ENCODE peak calls at places on chromosomes 2 and 18, in ten cellular contexts. F, Z, D, E, S, B, V, P, T and R are unnamed samples.

GRCh38 chr2:62505649-62506420 is at the start of gene TMEM17:
- DNase-seq in F (peak), Z (peak), D (peak), E (peak), S (peak), B (peak), V (peak), P (peak), T (peak), R (peak)

GRCh38 chr18:6920099-6920955 is 190.8 kb downstream of the ARHGAP28 start:
- DNase-seq in F (peak), Z (peak), D (peak), E (peak), S (peak), B (no peak), V (no peak), P (peak), T (peak), R (peak)

GRCh38 chr2:65999790-66000189 is 435.1 kb upstream of the MEIS1 start:
- DNase-seq in F (no peak), Z (no peak), D (no peak), E (no peak), S (no peak), B (no peak), V (no peak), P (no peak), T (no peak), R (no peak)

GRCh38 chr18:77103181-77103875 is 29.3 kb downstream of the MBP start:
- DNase-seq in F (peak), Z (peak), D (no peak), E (peak), S (no peak), B (no peak), V (peak), P (peak), T (no peak), R (peak)

GRCh38 chr18:9513971-9514512 is 38.7 kb downstream of the RALBP1 start:
- DNase-seq in F (peak), Z (peak), D (no peak), E (peak), S (no peak), B (no peak), V (no peak), P (peak), T (no peak), R (peak)

GRCh38 chr2:106314427-106314826 is 120.3 kb upstream of the UXS1 start:
- DNase-seq in F (no peak), Z (no peak), D (no peak), E (no peak), S (no peak), B (no peak), V (no peak), P (no peak), T (no peak), R (no peak)

GRCh38 chr18:70296289-70296688 is 7.4 kb downstream of the SOCS6 start:
- DNase-seq in F (no peak), Z (no peak), D (no peak), E (no peak), S (no peak), B (no peak), V (no peak), P (no peak), T (peak), R (no peak)

GRCh38 chr2:191539068-191539467 is 138.9 kb upstream of the NABP1 start:
- DNase-seq in F (peak), Z (peak), D (no peak), E (no peak), S (peak), B (no peak), V (no peak), P (peak), T (peak), R (peak)

GRCh38 chr2:109264595-109265328 is 135.8 kb downstream of the SH3RF3 start:
- DNase-seq in F (peak), Z (peak), D (no peak), E (peak), S (no peak), B (peak), V (no peak), P (peak), T (no peak), R (peak)

GRCh38 chr2:216693414-216694100 is 1.8 kb downstream of the IGFBP5 start:
- DNase-seq in F (no peak), Z (no peak), D (no peak), E (no peak), S (peak), B (no peak), V (no peak), P (no peak), T (no peak), R (no peak)

GRCh38 chr2:9814129-9814868 is 29.0 kb upstream of the TAF1B start:
- DNase-seq in F (no peak), Z (no peak), D (no peak), E (no peak), S (no peak), B (no peak), V (peak), P (no peak), T (no peak), R (no peak)

GRCh38 chr2:236833501-236834186 is 252.0 kb upstream of the COPS8 start:
- DNase-seq in F (peak), Z (peak), D (no peak), E (no peak), S (no peak), B (no peak), V (no peak), P (no peak), T (no peak), R (peak)

GRCh38 chr2:64854773-64855237 is 134.4 kb upstream of the SLC1A4 start:
- DNase-seq in F (peak), Z (peak), D (no peak), E (peak), S (no peak), B (no peak), V (no peak), P (no peak), T (no peak), R (peak)

GRCh38 chr2:39683022-39683699 is 17.4 kb downstream of the TMEM178A start:
- DNase-seq in F (no peak), Z (no peak), D (no peak), E (no peak), S (no peak), B (no peak), V (no peak), P (no peak), T (no peak), R (no peak)

GRCh38 chr2:85503611-85504433 is 35.1 kb upstream of the MAT2A start:
- DNase-seq in F (peak), Z (peak), D (peak), E (peak), S (no peak), B (no peak), V (no peak), P (peak), T (peak), R (peak)

GRCh38 chr2:43605079-43605655 is 9.3 kb upstream of the THADA start:
- DNase-seq in F (peak), Z (peak), D (peak), E (peak), S (peak), B (no peak), V (no peak), P (peak), T (peak), R (peak)

GRCh38 chr2:203240491-203240890 is 1.7 kb downstream of the CYP20A1 start:
- DNase-seq in F (no peak), Z (no peak), D (no peak), E (no peak), S (no peak), B (no peak), V (no peak), P (no peak), T (no peak), R (no peak)

GRCh38 chr2:221517362-221518121 is 54.6 kb downstream of the EPHA4 start:
- DNase-seq in F (peak), Z (peak), D (peak), E (peak), S (no peak), B (peak), V (peak), P (peak), T (no peak), R (peak)

GRCh38 chr2:145800201-145801091 is 1280.5 kb upstream of the ZEB2 start:
- DNase-seq in F (no peak), Z (no peak), D (no peak), E (no peak), S (no peak), B (no peak), V (no peak), P (peak), T (no peak), R (peak)

GRCh38 chr2:114049280-114049679 is 159.4 kb downstream of the ACTR3 start:
- DNase-seq in F (no peak), Z (no peak), D (no peak), E (no peak), S (no peak), B (no peak), V (no peak), P (no peak), T (no peak), R (no peak)

GRCh38 chr18:43780782-43781340 is 503.6 kb upstream of the SYT4 start:
- DNase-seq in F (peak), Z (peak), D (no peak), E (peak), S (no peak), B (no peak), V (no peak), P (peak), T (no peak), R (peak)

GRCh38 chr2:136115183-136115751 is 2.7 kb downstream of the CXCR4 start:
- DNase-seq in F (no peak), Z (no peak), D (no peak), E (no peak), S (no peak), B (no peak), V (no peak), P (no peak), T (no peak), R (no peak)
- H3K4me3 ChIP-seq in F (no peak), Z (no peak), D (no peak), E (no peak), S (no peak), B (no peak), V (no peak), P (no peak), T (no peak), R (no peak)

GRCh38 chr2:72222829-72223564 is 75.3 kb upstream of the CYP26B1 start:
- DNase-seq in F (peak), Z (peak), D (peak), E (peak), S (no peak), B (no peak), V (no peak), P (peak), T (no peak), R (peak)

GRCh38 chr2:72214429-72215143 is 66.9 kb upstream of the CYP26B1 start:
- DNase-seq in F (peak), Z (peak), D (no peak), E (peak), S (no peak), B (no peak), V (no peak), P (peak), T (no peak), R (peak)

GRCh38 chr2:72220170-72220569 is 72.5 kb upstream of the CYP26B1 start:
- DNase-seq in F (no peak), Z (no peak), D (no peak), E (no peak), S (peak), B (no peak), V (no peak), P (no peak), T (peak), R (no peak)
- TF ChIP-seq CTCF in F (no peak), Z (peak), D (peak), E (peak), S (peak), B (no peak), V (no peak), P (peak), T (peak), R (peak)

GRCh38 chr2:160970052-160970846 is 190.0 kb upstream of the TANK start:
- DNase-seq in F (peak), Z (peak), D (peak), E (peak), S (peak), B (no peak), V (no peak), P (peak), T (peak), R (peak)
- H3K4me3 ChIP-seq in F (no peak), Z (no peak), D (no peak), E (no peak), S (no peak), B (peak), V (peak), P (no peak), T (no peak), R (peak)

DNA sequence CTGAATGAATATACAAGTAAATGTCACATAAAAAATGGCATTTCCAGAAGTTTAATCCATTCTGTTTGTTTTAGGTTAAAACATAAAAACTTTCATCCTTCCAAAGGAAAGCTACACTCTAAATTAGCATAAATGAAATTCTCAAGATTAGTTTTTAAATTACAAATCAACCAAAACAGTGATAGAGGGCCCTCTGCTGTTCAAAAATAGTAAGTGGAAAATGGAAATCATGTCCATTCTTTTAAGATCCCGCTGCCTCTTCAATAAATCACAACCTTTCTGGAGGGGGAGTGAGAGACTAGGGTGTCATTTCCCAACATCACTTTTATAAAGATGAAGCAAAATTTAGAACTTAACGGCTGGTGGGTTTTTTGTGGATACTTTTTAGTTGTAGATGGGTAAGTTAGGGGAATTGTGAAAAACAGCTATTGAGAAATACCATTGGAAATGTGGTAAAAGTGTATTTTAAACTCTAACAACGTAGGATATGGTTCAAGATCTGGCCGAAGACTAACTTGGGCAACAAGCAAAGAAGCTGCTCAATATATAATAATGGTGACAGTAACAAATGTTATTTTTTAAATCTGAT is 1.7 kb downstream of the DNAH7 start:
- DNase-seq in F (peak), Z (peak), D (no peak), E (peak), S (peak), B (no peak), V (no peak), P (peak), T (no peak), R (peak)
- TF ChIP-seq CTCF in F (peak), Z (peak), D (peak), E (peak), S (peak), B (peak), V (peak), P (peak), T (peak), R (peak)

DNA sequence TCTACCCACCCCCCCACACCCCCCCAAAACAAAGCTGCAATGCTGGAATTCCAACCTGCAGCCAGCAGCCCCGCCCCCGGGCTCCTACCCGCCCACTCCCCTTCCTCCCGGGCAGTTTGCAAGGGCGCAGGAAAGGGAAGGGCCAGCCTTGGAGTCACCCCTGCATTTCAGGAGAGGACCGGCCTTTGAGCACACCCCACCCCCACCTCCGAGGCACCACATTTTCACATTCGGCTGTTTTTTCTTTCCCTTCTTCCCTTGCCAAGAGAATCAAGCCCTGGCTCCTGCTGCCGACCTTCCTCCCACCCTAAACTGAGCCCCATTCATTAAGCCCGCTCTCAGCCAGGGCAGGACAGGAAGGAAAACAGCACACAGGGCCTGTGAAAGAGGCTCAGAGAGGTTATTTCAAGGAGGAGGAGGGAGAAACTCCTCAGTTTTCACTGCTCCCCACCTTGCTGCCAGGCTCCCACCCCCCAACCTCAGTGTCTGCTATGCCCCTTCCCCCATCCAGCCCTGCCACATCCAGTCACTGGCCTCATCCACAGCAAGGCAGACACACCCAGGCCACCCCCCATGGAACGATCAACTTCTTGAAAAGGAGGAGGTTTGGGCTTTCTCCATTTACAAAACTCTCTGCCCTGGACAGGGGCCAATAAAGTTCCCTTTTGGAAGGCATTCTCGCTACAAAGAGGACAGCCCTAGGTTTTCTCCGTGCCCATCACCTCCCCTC is 11.2 kb downstream of the SMAD7 start:
- DNase-seq in F (peak), Z (no peak), D (no peak), E (no peak), S (peak), B (no peak), V (no peak), P (peak), T (no peak), R (peak)
- H3K4me3 ChIP-seq in F (peak), Z (no peak), D (no peak), E (peak), S (peak), B (peak), V (peak), P (peak), T (no peak), R (peak)

GRCh38 chr2:176814274-176814673 is 398.3 kb upstream of the HNRNPA3 start:
- DNase-seq in F (no peak), Z (no peak), D (no peak), E (no peak), S (no peak), B (no peak), V (no peak), P (no peak), T (no peak), R (no peak)

GRCh38 chr2:176814740-176815367 is 397.7 kb upstream of the HNRNPA3 start:
- DNase-seq in F (peak), Z (peak), D (no peak), E (peak), S (peak), B (no peak), V (no peak), P (peak), T (no peak), R (peak)

GRCh38 chr2:176818653-176819052 is 393.9 kb upstream of the HNRNPA3 start:
- DNase-seq in F (no peak), Z (no peak), D (no peak), E (no peak), S (peak), B (no peak), V (no peak), P (no peak), T (no peak), R (no peak)

GRCh38 chr2:176813526-176814179 is 398.9 kb upstream of the HNRNPA3 start:
- DNase-seq in F (no peak), Z (no peak), D (no peak), E (no peak), S (peak), B (no peak), V (no peak), P (no peak), T (no peak), R (no peak)

DNA sequence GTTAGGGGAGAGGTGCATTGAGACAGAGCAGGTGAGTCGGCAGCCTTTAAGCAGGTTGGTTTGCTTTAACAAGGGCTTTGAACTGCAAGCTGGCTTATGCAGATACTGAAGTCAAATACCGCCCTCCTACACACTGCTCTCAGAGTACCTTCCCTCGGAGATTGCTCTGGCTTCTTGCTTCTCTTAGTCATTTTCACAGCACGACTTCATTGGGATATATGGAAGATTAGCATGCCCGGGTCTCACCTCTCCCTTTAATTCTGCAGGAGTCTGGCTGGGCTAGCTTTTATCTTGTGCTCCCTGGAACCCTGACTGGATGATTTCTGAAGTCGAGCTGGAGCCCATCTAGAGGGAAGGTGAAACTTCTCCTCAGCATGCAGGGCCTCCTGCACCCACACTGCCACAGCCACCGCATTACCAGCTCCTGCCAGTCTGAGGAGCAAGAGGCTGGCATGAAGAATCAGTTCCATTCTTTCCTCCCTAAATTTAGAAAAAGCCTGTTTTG is 395.5 kb upstream of the HNRNPA3 start:
- DNase-seq in F (no peak), Z (no peak), D (no peak), E (no peak), S (peak), B (no peak), V (no peak), P (no peak), T (peak), R (no peak)
- TF ChIP-seq CTCF in F (peak), Z (no peak), D (no peak), E (no peak), S (peak), B (no peak), V (no peak), P (peak), T (peak), R (peak)